ENCODE peak calls at places on chromosomes 1 and 21, in five cellular contexts. One of them, this sample, is unnamed.

GRCh38 chr1:71908313-71908712 is 374.0 kb downstream of the NEGR1 start:
- DNase-seq in HepG2: no peak
- DNase-seq in neural crest cell: no peak
- DNase-seq in CD8-positive, alpha-beta T cell: no peak
- DNase-seq in Peyer's patch: no peak
- DNase-seq in this sample: no peak

GRCh38 chr21:33514234-33514633 is 22.7 kb upstream of the DNAJC28 start:
- DNase-seq in HepG2: no peak
- DNase-seq in CD8-positive, alpha-beta T cell: no peak
- DNase-seq in neural crest cell: no peak
- DNase-seq in Peyer's patch: no peak
- DNase-seq in this sample: no peak

GRCh38 chr1:205325334-205325884 is 3.9 kb upstream of the NUAK2 start:
- DNase-seq in CD8-positive, alpha-beta T cell: peak
- DNase-seq in neural crest cell: peak
- DNase-seq in Peyer's patch: peak
- DNase-seq in HepG2: peak
- DNase-seq in this sample: no peak

GRCh38 chr1:206680279-206680678 is 4.4 kb upstream of the MAPKAPK2 start:
- DNase-seq in CD8-positive, alpha-beta T cell: no peak
- DNase-seq in neural crest cell: no peak
- DNase-seq in Peyer's patch: no peak
- DNase-seq in HepG2: no peak
- DNase-seq in this sample: no peak

GRCh38 chr21:30233636-30234035 is 17.7 kb upstream of the CLDN8 start:
- DNase-seq in neural crest cell: no peak
- DNase-seq in CD8-positive, alpha-beta T cell: no peak
- DNase-seq in HepG2: no peak
- DNase-seq in Peyer's patch: no peak
- DNase-seq in this sample: no peak

GRCh38 chr1:199490804-199491527 is 536.5 kb upstream of the NR5A2 start:
- DNase-seq in Peyer's patch: no peak
- DNase-seq in CD8-positive, alpha-beta T cell: no peak
- DNase-seq in HepG2: no peak
- DNase-seq in neural crest cell: no peak
- DNase-seq in this sample: no peak

GRCh38 chr1:67429011-67429527 is 1.1 kb downstream of the SERBP1 start:
- DNase-seq in neural crest cell: no peak
- DNase-seq in HepG2: no peak
- DNase-seq in CD8-positive, alpha-beta T cell: no peak
- DNase-seq in Peyer's patch: no peak
- DNase-seq in this sample: no peak

GRCh38 chr1:30778156-30778978 is 20.8 kb upstream of the LAPTM5 start:
- DNase-seq in HepG2: no peak
- DNase-seq in neural crest cell: no peak
- DNase-seq in Peyer's patch: no peak
- DNase-seq in CD8-positive, alpha-beta T cell: no peak
- DNase-seq in this sample: no peak

GRCh38 chr1:53073287-53073686 is 11.3 kb downstream of the PODN start:
- DNase-seq in neural crest cell: no peak
- DNase-seq in HepG2: no peak
- DNase-seq in Peyer's patch: no peak
- DNase-seq in CD8-positive, alpha-beta T cell: no peak
- DNase-seq in this sample: no peak

GRCh38 chr1:1883092-1883858 is 7.6 kb downstream of the GNB1 start:
- DNase-seq in Peyer's patch: no peak
- DNase-seq in CD8-positive, alpha-beta T cell: no peak
- DNase-seq in HepG2: no peak
- DNase-seq in neural crest cell: no peak
- DNase-seq in this sample: no peak

GRCh38 chr1:98048234-98048633 is 127.4 kb upstream of the DPYD start:
- DNase-seq in Peyer's patch: peak
- DNase-seq in CD8-positive, alpha-beta T cell: peak
- DNase-seq in HepG2: peak
- DNase-seq in neural crest cell: peak
- DNase-seq in this sample: peak

GRCh38 chr1:159746676-159747075 is 32.3 kb upstream of the CRP start:
- DNase-seq in Peyer's patch: no peak
- DNase-seq in HepG2: no peak
- DNase-seq in neural crest cell: no peak
- DNase-seq in CD8-positive, alpha-beta T cell: no peak
- DNase-seq in this sample: no peak

GRCh38 chr1:50852889-50853288 is 107.2 kb downstream of the FAF1 start:
- DNase-seq in neural crest cell: no peak
- DNase-seq in HepG2: no peak
- DNase-seq in Peyer's patch: no peak
- DNase-seq in CD8-positive, alpha-beta T cell: no peak
- DNase-seq in this sample: no peak

GRCh38 chr1:86155807-86156561 is 588 bp downstream of the COL24A1 start:
- DNase-seq in neural crest cell: peak
- DNase-seq in Peyer's patch: no peak
- DNase-seq in CD8-positive, alpha-beta T cell: no peak
- DNase-seq in HepG2: no peak
- DNase-seq in this sample: peak

GRCh38 chr21:27425574-27425973 is 458.7 kb upstream of the ADAMTS5 start:
- DNase-seq in Peyer's patch: no peak
- DNase-seq in neural crest cell: no peak
- DNase-seq in HepG2: no peak
- DNase-seq in CD8-positive, alpha-beta T cell: no peak
- DNase-seq in this sample: no peak

GRCh38 chr1:10958614-10959013 is 53.8 kb upstream of the TARDBP start:
- DNase-seq in neural crest cell: no peak
- DNase-seq in HepG2: no peak
- DNase-seq in CD8-positive, alpha-beta T cell: no peak
- DNase-seq in Peyer's patch: no peak
- DNase-seq in this sample: no peak

GRCh38 chr1:199808110-199808870 is 219.2 kb upstream of the NR5A2 start:
- DNase-seq in neural crest cell: no peak
- DNase-seq in HepG2: no peak
- DNase-seq in Peyer's patch: no peak
- DNase-seq in CD8-positive, alpha-beta T cell: no peak
- DNase-seq in this sample: peak

GRCh38 chr1:5887436-5888290 is 104.6 kb downstream of the NPHP4 start:
- DNase-seq in HepG2: no peak
- DNase-seq in neural crest cell: no peak
- DNase-seq in Peyer's patch: no peak
- DNase-seq in CD8-positive, alpha-beta T cell: no peak
- DNase-seq in this sample: no peak

GRCh38 chr1:160777486-160778089 is 18.4 kb upstream of the LY9 start:
- DNase-seq in Peyer's patch: peak
- DNase-seq in HepG2: peak
- DNase-seq in neural crest cell: peak
- DNase-seq in CD8-positive, alpha-beta T cell: no peak
- DNase-seq in this sample: no peak

GRCh38 chr1:218521414-218522169 is 176.5 kb downstream of the TGFB2 start:
- DNase-seq in CD8-positive, alpha-beta T cell: peak
- DNase-seq in Peyer's patch: peak
- DNase-seq in HepG2: peak
- DNase-seq in neural crest cell: peak
- DNase-seq in this sample: no peak

GRCh38 chr1:3319874-3320245 is 134.6 kb upstream of the ARHGEF16 start:
- DNase-seq in CD8-positive, alpha-beta T cell: no peak
- DNase-seq in HepG2: peak
- DNase-seq in neural crest cell: peak
- DNase-seq in Peyer's patch: peak
- DNase-seq in this sample: peak

GRCh38 chr1:31936278-31936965 is 1.7 kb downstream of the PTP4A2 start:
- DNase-seq in CD8-positive, alpha-beta T cell: no peak
- DNase-seq in HepG2: no peak
- DNase-seq in neural crest cell: no peak
- DNase-seq in Peyer's patch: peak
- DNase-seq in this sample: no peak

GRCh38 chr1:233341117-233341516 is 13.6 kb downstream of the MAP3K21 start:
- DNase-seq in CD8-positive, alpha-beta T cell: no peak
- DNase-seq in neural crest cell: no peak
- DNase-seq in Peyer's patch: no peak
- DNase-seq in HepG2: no peak
- DNase-seq in this sample: no peak

GRCh38 chr1:42157667-42158066 is 4.5 kb downstream of the GUCA2B start:
- DNase-seq in Peyer's patch: no peak
- DNase-seq in HepG2: peak
- DNase-seq in neural crest cell: no peak
- DNase-seq in CD8-positive, alpha-beta T cell: no peak
- DNase-seq in this sample: no peak

GRCh38 chr1:234675561-234675960 is 65.6 kb upstream of the IRF2BP2 start:
- DNase-seq in CD8-positive, alpha-beta T cell: no peak
- DNase-seq in Peyer's patch: no peak
- DNase-seq in neural crest cell: no peak
- DNase-seq in HepG2: no peak
- DNase-seq in this sample: no peak

GRCh38 chr1:79161077-79161476 is 154.5 kb upstream of the ADGRL4 start:
- DNase-seq in neural crest cell: no peak
- DNase-seq in CD8-positive, alpha-beta T cell: no peak
- DNase-seq in Peyer's patch: no peak
- DNase-seq in HepG2: no peak
- DNase-seq in this sample: no peak

GRCh38 chr21:46550511-46550941 is 54.4 kb downstream of the S100B start:
- DNase-seq in neural crest cell: no peak
- DNase-seq in CD8-positive, alpha-beta T cell: peak
- DNase-seq in HepG2: no peak
- DNase-seq in Peyer's patch: no peak
- DNase-seq in this sample: no peak

GRCh38 chr21:32132911-32133310 is 145.9 kb downstream of the MIS18A start:
- DNase-seq in HepG2: no peak
- DNase-seq in neural crest cell: no peak
- DNase-seq in Peyer's patch: no peak
- DNase-seq in CD8-positive, alpha-beta T cell: no peak
- DNase-seq in this sample: no peak

GRCh38 chr21:32134441-32135159 is 144.2 kb downstream of the MIS18A start:
- DNase-seq in Peyer's patch: no peak
- DNase-seq in HepG2: no peak
- DNase-seq in CD8-positive, alpha-beta T cell: no peak
- DNase-seq in neural crest cell: no peak
- DNase-seq in this sample: no peak

GRCh38 chr21:32136546-32136945 is 142.3 kb downstream of the MIS18A start:
- DNase-seq in CD8-positive, alpha-beta T cell: no peak
- DNase-seq in HepG2: no peak
- DNase-seq in neural crest cell: no peak
- DNase-seq in Peyer's patch: no peak
- DNase-seq in this sample: no peak

GRCh38 chr21:32137266-32137665 is 141.6 kb downstream of the MIS18A start:
- DNase-seq in HepG2: no peak
- DNase-seq in Peyer's patch: no peak
- DNase-seq in CD8-positive, alpha-beta T cell: no peak
- DNase-seq in neural crest cell: no peak
- DNase-seq in this sample: no peak

DNA sequence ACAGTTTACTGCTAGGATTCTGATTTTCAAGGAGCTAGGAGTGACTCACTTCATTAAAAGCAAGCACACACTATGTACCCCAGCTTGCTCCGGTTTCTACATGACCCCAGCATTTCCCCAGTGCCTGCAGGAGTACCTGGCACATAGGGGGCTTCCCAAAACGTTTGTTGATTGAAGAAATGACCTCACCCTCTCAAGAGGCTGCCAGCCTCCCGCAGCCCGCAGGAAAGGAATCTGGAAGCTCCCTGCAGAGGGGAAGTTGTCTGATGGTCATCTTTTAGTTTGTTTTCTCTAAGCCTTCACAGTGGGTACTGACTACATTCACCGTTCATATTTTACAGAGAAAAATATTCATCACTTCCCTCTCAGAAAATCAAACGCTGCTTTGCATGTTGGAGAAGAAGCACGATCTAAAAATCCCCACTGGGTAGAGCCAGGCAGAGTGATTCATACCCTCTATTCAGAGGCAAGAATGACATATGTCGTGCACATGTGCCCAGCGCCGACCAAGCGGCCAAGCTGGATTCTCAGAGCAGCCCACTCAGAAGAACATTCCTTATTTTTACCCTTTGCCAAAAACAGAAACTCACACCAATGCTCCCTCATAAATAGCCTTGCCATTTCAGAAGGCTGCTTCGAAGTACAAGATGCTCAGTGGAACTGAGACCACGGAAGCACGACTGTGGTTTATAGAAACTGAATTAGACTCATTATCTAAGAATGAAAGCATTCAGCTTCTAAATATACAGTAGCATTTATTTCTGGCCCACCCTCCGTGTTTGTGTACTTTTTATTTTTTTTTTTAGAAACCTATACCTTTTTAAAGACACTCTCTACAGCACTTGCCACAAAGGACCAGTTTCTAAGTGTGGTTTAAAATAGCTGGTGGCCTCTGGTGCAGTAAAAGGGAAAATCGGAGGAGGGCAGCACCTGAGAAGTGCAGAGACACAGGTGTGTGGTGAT is 143.2 kb downstream of the MIS18A start:
- DNase-seq in CD8-positive, alpha-beta T cell: no peak
- DNase-seq in neural crest cell: no peak
- DNase-seq in Peyer's patch: no peak
- DNase-seq in HepG2: no peak
- DNase-seq in this sample: no peak
- TF ChIP-seq CTCF in CD8-positive, alpha-beta T cell: no peak
- TF ChIP-seq CTCF in neural crest cell: no peak
- TF ChIP-seq CTCF in Peyer's patch: no peak
- TF ChIP-seq CTCF in HepG2: no peak
- TF ChIP-seq CTCF in this sample: no peak

DNA sequence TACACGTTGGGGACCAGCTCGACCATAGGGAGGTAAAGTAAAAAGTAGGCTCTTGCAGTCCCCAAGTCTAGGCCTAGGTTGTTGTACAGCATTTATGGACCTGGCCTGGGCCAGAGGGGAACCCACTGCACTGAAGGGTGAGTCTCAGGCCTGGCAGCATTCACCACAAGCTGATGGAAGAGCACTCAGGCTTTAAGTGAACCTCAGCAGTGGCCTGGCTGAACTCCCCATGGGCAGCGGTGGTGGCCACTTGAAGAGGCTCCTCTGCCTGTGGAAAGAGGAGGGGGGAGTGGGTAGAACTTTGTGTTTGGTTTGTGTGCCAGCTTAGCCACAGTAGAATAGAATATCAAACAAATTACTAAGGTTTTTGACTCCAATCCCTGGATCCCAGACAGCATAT is 176.2 kb upstream of the PRMT6 start:
- DNase-seq in neural crest cell: no peak
- DNase-seq in Peyer's patch: no peak
- DNase-seq in CD8-positive, alpha-beta T cell: no peak
- DNase-seq in HepG2: no peak
- DNase-seq in this sample: no peak
- TF ChIP-seq CTCF in neural crest cell: no peak
- TF ChIP-seq CTCF in Peyer's patch: no peak
- TF ChIP-seq CTCF in CD8-positive, alpha-beta T cell: no peak
- TF ChIP-seq CTCF in HepG2: no peak
- TF ChIP-seq CTCF in this sample: no peak

DNA sequence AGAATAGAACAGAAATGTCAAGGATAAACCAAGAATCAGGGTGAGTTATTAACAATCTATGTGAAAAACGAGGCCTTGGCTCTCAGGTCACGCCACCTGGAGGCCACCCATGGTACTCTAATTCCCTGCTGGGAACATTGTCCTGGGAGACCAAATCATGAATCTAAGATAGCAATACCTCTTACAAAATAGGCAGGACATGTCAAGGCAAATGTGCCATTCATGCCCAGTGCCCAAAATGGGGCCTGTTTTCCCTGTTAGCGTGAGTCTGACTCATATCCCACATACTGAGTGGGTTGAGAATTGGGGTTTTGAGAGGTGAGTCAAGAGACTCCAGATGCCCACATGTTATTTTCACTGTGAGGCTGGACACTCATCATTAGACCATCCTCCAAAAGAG is 380.8 kb downstream of the HHIPL2 start:
- DNase-seq in HepG2: no peak
- DNase-seq in Peyer's patch: no peak
- DNase-seq in neural crest cell: peak
- DNase-seq in CD8-positive, alpha-beta T cell: no peak
- DNase-seq in this sample: no peak
- TF ChIP-seq CTCF in HepG2: peak
- TF ChIP-seq CTCF in Peyer's patch: no peak
- TF ChIP-seq CTCF in neural crest cell: peak
- TF ChIP-seq CTCF in CD8-positive, alpha-beta T cell: no peak
- TF ChIP-seq CTCF in this sample: peak

GRCh38 chr1:16233431-16233830 is 3.6 kb downstream of the CPLANE2 start:
- DNase-seq in Peyer's patch: no peak
- DNase-seq in neural crest cell: no peak
- DNase-seq in HepG2: no peak
- DNase-seq in CD8-positive, alpha-beta T cell: no peak
- DNase-seq in this sample: no peak
- TF ChIP-seq CTCF in Peyer's patch: no peak
- TF ChIP-seq CTCF in neural crest cell: no peak
- TF ChIP-seq CTCF in HepG2: no peak
- TF ChIP-seq CTCF in CD8-positive, alpha-beta T cell: no peak
- TF ChIP-seq CTCF in this sample: no peak

This sample was measured in left lung.